ENCODE peak calls at places on chromosome 17, in seven cellular contexts. U is PC-3, H is A549, Q is tibial nerve, M is fibroblast of villous mesenchyme, L is colonic mucosa, T is prostate gland. C is an unnamed sample.

GRCh38 chr17:43818966-43819365 is 14.0 kb downstream of the MPP3 start:
- DNase-seq in U (no peak), H (no peak), Q (no peak), M (no peak), L (no peak), T (no peak), C (no peak)

GRCh38 chr17:67365762-67366192 is 600 bp downstream of the PSMD12 start:
- DNase-seq in U (peak; percentile 58), H (peak; percentile 41), Q (no peak), M (peak; percentile 79), L (no peak), T (no peak), C (peak; percentile 70)

GRCh38 chr17:73801455-73802100 is 157.3 kb upstream of the SDK2 start:
- DNase-seq in U (no peak), H (no peak), Q (no peak), M (no peak), L (no peak), T (no peak), C (no peak)

GRCh38 chr17:64020068-64020766 is at the start of gene ICAM2:
- DNase-seq in U (no peak), H (no peak), Q (no peak), M (no peak), L (peak; percentile 67), T (peak; percentile 33), C (no peak)

GRCh38 chr17:63399316-63399715 is 46.8 kb downstream of the CYB561 start:
- DNase-seq in U (no peak), H (no peak), Q (no peak), M (peak; percentile 47), L (no peak), T (no peak), C (peak; percentile 77)

GRCh38 chr17:8287651-8288335 is 677 bp upstream of the RANGRF start:
- DNase-seq in U (no peak), H (no peak), Q (no peak), M (no peak), L (peak; percentile 72), T (peak; percentile 19), C (no peak)

GRCh38 chr17:73498854-73499597 is 145.2 kb downstream of the SDK2 start:
- DNase-seq in U (no peak), H (no peak), Q (no peak), M (no peak), L (no peak), T (no peak), C (no peak)

GRCh38 chr17:58330997-58331814 is 2.6 kb upstream of the TSPOAP1 start:
- DNase-seq in U (no peak), H (no peak), Q (no peak), M (no peak), L (peak; percentile 57), T (no peak), C (no peak)

GRCh38 chr17:76820039-76820438 is 48.2 kb upstream of the MGAT5B start:
- DNase-seq in U (no peak), H (no peak), Q (no peak), M (no peak), L (no peak), T (no peak), C (no peak)

GRCh38 chr17:3935140-3935542 is 18.9 kb upstream of the P2RX1 start:
- DNase-seq in U (peak; percentile 77), H (peak; percentile 87), Q (no peak), M (peak; percentile 77), L (peak; percentile 79), T (peak; percentile 81), C (peak; percentile 42)

DNA sequence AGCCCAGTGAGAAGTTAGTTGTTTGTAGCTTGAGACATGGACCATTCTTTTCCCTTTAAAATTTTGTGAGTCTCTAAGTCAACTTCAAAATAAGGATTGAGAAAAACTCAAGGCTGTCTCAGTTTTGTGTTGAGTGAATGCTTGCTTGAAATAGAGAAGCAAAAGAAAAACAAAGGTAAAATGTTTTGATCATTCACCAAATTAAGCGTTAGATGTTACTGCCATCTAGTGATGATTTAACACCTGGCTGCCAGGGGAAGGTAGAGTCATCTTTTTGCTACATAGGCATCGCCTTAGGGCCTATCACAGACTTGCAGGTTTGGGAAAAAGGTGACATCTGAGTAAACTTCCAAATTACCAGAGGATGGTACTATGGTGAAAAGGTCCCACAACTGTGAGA is 74.4 kb downstream of the PCTP start:
- DNase-seq in U (peak; percentile 55), H (peak; percentile 10), Q (no peak), M (no peak), L (no peak), T (no peak), C (no peak)
- TF ChIP-seq CTCF in U (peak; percentile 80), H (peak; percentile 42), Q (no peak), M (peak; percentile 24), L (no peak), T (no peak), C (no peak)

GRCh38 chr17:2795412-2796163 is 650 bp upstream of the RAP1GAP2 start:
- DNase-seq in U (no peak), H (no peak), Q (no peak), M (no peak), L (no peak), T (no peak), C (no peak)

GRCh38 chr17:2797632-2798031 is 1.4 kb downstream of the RAP1GAP2 start:
- DNase-seq in U (no peak), H (no peak), Q (no peak), M (no peak), L (peak; percentile 91), T (no peak), C (no peak)

GRCh38 chr17:2798188-2798587 is 1.9 kb downstream of the RAP1GAP2 start:
- DNase-seq in U (no peak), H (no peak), Q (no peak), M (no peak), L (no peak), T (no peak), C (no peak)

GRCh38 chr17:2797226-2797625 is 988 bp downstream of the RAP1GAP2 start:
- DNase-seq in U (no peak), H (no peak), Q (no peak), M (no peak), L (peak; percentile 38), T (no peak), C (no peak)

GRCh38 chr17:2796164-2797140 is at the start of gene RAP1GAP2:
- DNase-seq in U (no peak), H (no peak), Q (peak; percentile 18), M (no peak), L (peak; percentile 84), T (no peak), C (no peak)
- H3K4me3 ChIP-seq in U (no peak within 1 kb of the TSS), H (no peak within 1 kb of the TSS), Q (no peak within 1 kb of the TSS), M (no peak within 1 kb of the TSS), L (peak within 1 kb of the TSS; percentile 32), T (no peak within 1 kb of the TSS), C (no peak within 1 kb of the TSS)

GRCh38 chr17:13003454-13003851 is 14.4 kb downstream of the ELAC2 start:
- DNase-seq in U (no peak), H (no peak), Q (no peak), M (no peak), L (no peak), T (no peak), C (no peak)
- TF ChIP-seq CTCF in U (no peak), H (no peak), Q (no peak), M (no peak), L (peak; percentile 14), T (no peak), C (no peak)

GRCh38 chr17:5508855-5509254 is 22.5 kb downstream of the MIS12 start:
- DNase-seq in U (no peak), H (peak; percentile 51), Q (no peak), M (no peak), L (no peak), T (no peak), C (peak; percentile 57)
- H3K4me3 ChIP-seq in U (no peak overlapping the region), H (no peak overlapping the region), Q (no peak overlapping the region), M (no peak overlapping the region), L (no peak overlapping the region), T (no peak overlapping the region), C (no peak overlapping the region)

DNA sequence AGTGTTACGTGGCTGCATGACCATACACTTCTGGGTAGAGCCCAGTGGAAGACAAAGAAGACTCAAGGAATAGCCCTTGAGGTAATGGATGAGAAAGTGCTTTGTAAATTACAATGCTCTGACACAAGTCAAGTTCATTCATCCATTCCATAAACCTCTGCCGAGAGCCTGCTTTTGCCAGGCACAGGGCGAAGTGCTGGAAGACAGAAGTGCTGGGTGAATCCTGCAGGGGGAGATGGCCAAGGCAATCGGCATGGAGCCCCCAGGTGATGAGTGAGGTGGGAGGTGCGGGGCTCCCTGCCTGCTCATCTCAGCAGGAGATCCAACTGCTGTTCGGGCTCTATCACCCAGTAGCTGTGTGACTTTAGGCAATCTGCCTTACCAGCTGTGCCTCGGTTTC is 2.8 kb upstream of the SOCS3 start:
- DNase-seq in U (no peak), H (no peak), Q (no peak), M (no peak), L (no peak), T (no peak), C (no peak)
- TF ChIP-seq CTCF in U (no peak), H (no peak), Q (no peak), M (peak; percentile 14), L (no peak), T (no peak), C (no peak)

DNA sequence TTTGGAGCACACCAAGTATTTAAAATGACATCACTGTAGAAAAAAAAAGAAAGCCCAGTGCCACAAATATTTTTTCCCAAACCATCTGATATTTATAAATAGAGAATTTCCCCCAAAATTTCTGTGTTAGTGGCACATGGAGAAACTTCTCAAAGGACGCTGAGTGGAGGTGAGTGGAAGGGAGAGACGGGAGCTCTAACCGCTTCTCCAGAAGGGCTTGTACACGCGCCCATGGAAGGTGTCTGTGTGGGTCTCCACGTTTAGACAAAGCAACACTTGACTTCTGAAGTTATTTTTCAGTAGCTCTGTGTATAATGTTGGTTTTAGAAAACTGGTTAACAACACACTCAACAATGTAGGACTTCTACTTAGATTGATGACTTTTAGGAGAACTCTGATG is 1.0 kb downstream of the MYOCD start:
- DNase-seq in U (no peak), H (no peak), Q (no peak), M (no peak), L (no peak), T (no peak), C (no peak)
- H3K4me3 ChIP-seq in U (no peak overlapping the region), H (peak overlapping the region; percentile 60), Q (no peak overlapping the region), M (no peak overlapping the region), L (peak overlapping the region; percentile 7), T (peak overlapping the region; percentile 32), C (no peak overlapping the region)

DNA sequence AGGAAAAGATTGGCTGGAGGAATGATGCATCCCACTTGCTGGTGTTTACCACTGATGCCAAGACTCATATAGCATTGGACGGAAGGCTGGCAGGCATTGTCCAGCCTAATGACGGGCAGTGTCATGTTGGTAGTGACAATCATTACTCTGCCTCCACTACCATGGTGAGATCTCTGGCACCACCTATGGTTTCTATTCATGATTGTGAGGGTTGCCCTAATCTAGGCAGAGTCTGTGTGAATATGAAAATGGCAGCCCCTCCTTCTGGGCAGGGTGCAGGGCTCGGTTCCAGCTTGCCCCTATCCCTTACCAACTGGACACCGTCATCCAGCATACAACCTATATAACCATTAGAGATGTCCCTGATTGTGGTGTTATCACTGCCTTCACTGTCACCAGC is 33.4 kb downstream of the ITGB3 start:
- DNase-seq in U (no peak), H (no peak), Q (no peak), M (no peak), L (no peak), T (no peak), C (no peak)
- TF ChIP-seq CTCF in U (no peak), H (no peak), Q (no peak), M (no peak), L (no peak), T (no peak), C (no peak)